ENCODE peak calls at places on chromosomes 5 and 9, in five cellular contexts. O is brain microvascular endothelial cell, E is spleen, W is aorta, I is neural progenitor cell. L is an unnamed sample.

GRCh38 chr5:104755806-104756205 is 1193.2 kb upstream of the NUDT12 start:
- DNase-seq in O (no peak), E (no peak), W (no peak), I (no peak), L (no peak)

GRCh38 chr5:59873113-59873512 is 20.4 kb downstream of the PDE4D start:
- DNase-seq in O (peak; percentile 75), E (no peak), W (no peak), I (no peak), L (no peak)

GRCh38 chr5:161105563-161105962 is 253.6 kb upstream of the ATP10B start:
- DNase-seq in O (no peak), E (no peak), W (no peak), I (no peak), L (no peak)

GRCh38 chr5:54909911-54910870 is 75.2 kb downstream of the ESM1 start:
- DNase-seq in O (peak; percentile 76), E (no peak), W (no peak), I (no peak), L (no peak)

GRCh38 chr5:62732677-62733121 is 154.1 kb downstream of the LRRC70 start:
- DNase-seq in O (no peak), E (no peak), W (no peak), I (no peak), L (no peak)

GRCh38 chr9:17116400-17116837 is 18.4 kb upstream of the CNTLN start:
- DNase-seq in O (no peak), E (no peak), W (no peak), I (peak; percentile 44), L (no peak)

GRCh38 chr9:114225534-114226288 is 70.4 kb downstream of the COL27A1 start:
- DNase-seq in O (no peak), E (no peak), W (no peak), I (no peak), L (no peak)

GRCh38 chr5:173301695-173302545 is 26.3 kb downstream of the STC2 start:
- DNase-seq in O (no peak), E (no peak), W (peak; percentile 52), I (peak; percentile 30), L (no peak)

GRCh38 chr9:106846847-106847246 is 16.1 kb upstream of the ZNF462 start:
- DNase-seq in O (peak; percentile 40), E (no peak), W (no peak), I (no peak), L (no peak)

GRCh38 chr9:136856541-136857141 is 4.5 kb downstream of the MAMDC4 start:
- DNase-seq in O (no peak), E (peak; percentile 73), W (no peak), I (no peak), L (no peak)

GRCh38 chr5:180704362-180704761 is 35.5 kb downstream of the OR2Y1 start:
- DNase-seq in O (peak; percentile 64), E (no peak), W (no peak), I (no peak), L (no peak)

GRCh38 chr5:60261732-60262131 is 368.2 kb upstream of the PDE4D start:
- DNase-seq in O (no peak), E (no peak), W (no peak), I (no peak), L (no peak)

GRCh38 chr5:176762489-176762888 is 47.9 kb upstream of the UNC5A start:
- DNase-seq in O (no peak), E (no peak), W (no peak), I (no peak), L (no peak)

GRCh38 chr5:148085934-148086333 is 22.2 kb downstream of the SPINK5 start:
- DNase-seq in O (no peak), E (no peak), W (no peak), I (no peak), L (no peak)

GRCh38 chr5:61228691-61229280 is 66.5 kb upstream of the SMIM15 start:
- DNase-seq in O (no peak), E (no peak), W (no peak), I (no peak), L (no peak)

GRCh38 chr5:44845777-44846176 is 37.0 kb downstream of the MRPS30 start:
- DNase-seq in O (no peak), E (no peak), W (no peak), I (no peak), L (no peak)

GRCh38 chr5:38148021-38148625 is 110.2 kb upstream of the EGFLAM start:
- DNase-seq in O (no peak), E (no peak), W (no peak), I (no peak), L (no peak)

GRCh38 chr9:116525611-116526010 is 161.5 kb upstream of the TRIM32 start:
- DNase-seq in O (no peak), E (no peak), W (no peak), I (no peak), L (no peak)

GRCh38 chr5:109857405-109858031 is 167.8 kb downstream of the MAN2A1 start:
- DNase-seq in O (no peak), E (no peak), W (no peak), I (no peak), L (no peak)

GRCh38 chr9:132026932-132027585 is 52.6 kb downstream of the MED27 start:
- DNase-seq in O (peak; percentile 27), E (no peak), W (no peak), I (no peak), L (no peak)

GRCh38 chr5:124088289-124089064 is 576.5 kb downstream of the CSNK1G3 start:
- DNase-seq in O (no peak), E (no peak), W (no peak), I (no peak), L (no peak)

GRCh38 chr9:131393622-131394463 is at the start of gene PRRC2B:
- DNase-seq in O (peak; percentile 57), E (peak; percentile 97), W (peak; percentile 96), I (peak; percentile 97), L (peak; percentile 98)

GRCh38 chr5:12313602-12314001 is 409.4 kb upstream of the CTNND2 start:
- DNase-seq in O (no peak), E (no peak), W (no peak), I (no peak), L (no peak)

GRCh38 chr9:108756746-108757490 is 98.9 kb downstream of the ACTL7B start:
- DNase-seq in O (no peak), E (no peak), W (no peak), I (peak; percentile 35), L (no peak)

GRCh38 chr5:2306711-2307110 is 424.0 kb upstream of the IRX4 start:
- DNase-seq in O (no peak), E (no peak), W (no peak), I (no peak), L (no peak)

GRCh38 chr9:127561491-127562270 is 50.4 kb upstream of the STXBP1 start:
- DNase-seq in O (peak; percentile 98), E (no peak), W (peak; percentile 94), I (peak; percentile 44), L (no peak)

GRCh38 chr9:137028281-137029057 is 432 bp upstream of the ABCA2 start:
- DNase-seq in O (no peak), E (peak; percentile 94), W (peak; percentile 87), I (peak; percentile 95), L (peak; percentile 67)

GRCh38 chr5:161548472-161549094 is 2.1 kb upstream of the GABRB2 start:
- DNase-seq in O (no peak), E (no peak), W (no peak), I (peak; percentile 57), L (no peak)

GRCh38 chr5:111261610-111262009 is 37.4 kb downstream of the CAMK4 start:
- DNase-seq in O (no peak), E (no peak), W (no peak), I (no peak), L (no peak)
- H3K4me3 ChIP-seq in O (no peak overlapping the region), E (no peak overlapping the region), W (no peak overlapping the region), I (no peak overlapping the region), L (no peak overlapping the region)

GRCh38 chr5:154288145-154288544 is 97.6 kb downstream of the GALNT10 start:
- DNase-seq in O (peak; percentile 33), E (no peak), W (no peak), I (peak; percentile 27), L (no peak)

GRCh38 chr5:154286557-154286956 is 96.0 kb downstream of the GALNT10 start:
- DNase-seq in O (no peak), E (no peak), W (no peak), I (peak; percentile 54), L (no peak)

GRCh38 chr5:154285661-154286408 is 95.3 kb downstream of the GALNT10 start:
- DNase-seq in O (peak; percentile 51), E (no peak), W (no peak), I (peak; percentile 18), L (no peak)

GRCh38 chr5:154284433-154284832 is 93.9 kb downstream of the GALNT10 start:
- DNase-seq in O (no peak), E (no peak), W (no peak), I (no peak), L (no peak)

GRCh38 chr5:154287136-154287535 is 96.6 kb downstream of the GALNT10 start:
- DNase-seq in O (peak; percentile 70), E (no peak), W (no peak), I (peak; percentile 11), L (no peak)
- H3K27ac ChIP-seq in O (peak overlapping the region; percentile 38), E (peak overlapping the region; percentile 52), W (peak overlapping the region; percentile 62), I (no peak overlapping the region), L (no peak overlapping the region)

DNA sequence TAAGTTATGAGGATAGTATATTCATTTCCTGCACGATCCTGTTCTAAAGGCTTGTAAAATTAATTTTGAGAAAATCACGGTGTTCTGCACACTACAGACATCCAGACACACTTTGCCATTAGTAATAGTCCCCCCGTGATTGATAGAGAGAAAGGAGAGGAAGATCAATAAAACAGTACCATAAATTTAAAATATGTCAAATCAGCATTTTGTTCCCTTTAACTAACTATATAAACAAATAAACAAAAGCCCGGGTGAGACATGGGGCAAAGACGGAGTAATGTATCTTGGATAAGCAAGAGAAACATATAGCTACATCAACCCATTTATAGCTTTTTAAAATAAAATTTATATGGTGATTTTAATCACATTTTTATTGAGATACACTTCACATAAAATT is 10.6 kb upstream of the CER1 start:
- DNase-seq in O (no peak), E (no peak), W (no peak), I (no peak), L (no peak)
- H3K36me3 ChIP-seq in O (no peaks in the 10 kb centered on the region), E (no peaks in the 10 kb centered on the region), W (no peaks in the 10 kb centered on the region), I (no peaks in the 10 kb centered on the region), L (no peaks in the 10 kb centered on the region)

GRCh38 chr5:133709074-133709676 is 96.8 kb upstream of the FSTL4 start:
- DNase-seq in O (no peak), E (peak; percentile 30), W (no peak), I (no peak), L (no peak)
- H3K4me3 ChIP-seq in O (no peak overlapping the region), E (no peak overlapping the region), W (no peak overlapping the region), I (no peak overlapping the region), L (no peak overlapping the region)

DNA sequence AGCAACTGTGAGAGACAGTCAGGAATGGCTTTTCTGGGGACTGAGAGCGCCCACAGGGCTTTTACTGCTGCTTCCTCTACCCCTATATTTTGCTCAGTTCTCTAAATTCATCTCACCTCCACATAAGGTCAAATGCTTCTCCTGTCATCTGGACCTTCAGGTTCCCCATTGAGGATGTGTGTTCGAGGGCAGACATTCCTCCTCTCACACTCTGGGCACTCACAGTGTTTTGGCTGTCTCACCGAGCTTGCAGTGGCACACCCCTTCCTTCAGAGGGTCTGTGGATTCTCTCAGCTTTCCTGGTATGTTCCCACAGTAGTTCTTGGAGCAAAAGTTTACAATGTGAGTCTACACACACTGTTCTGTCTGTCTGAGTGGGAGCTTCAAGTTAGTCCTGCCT is 127.8 kb upstream of the GLRA1 start:
- DNase-seq in O (no peak), E (no peak), W (no peak), I (no peak), L (no peak)
- H3K27ac ChIP-seq in O (no peak overlapping the region), E (no peak overlapping the region), W (no peak overlapping the region), I (no peak overlapping the region), L (no peak overlapping the region)